ENCODE peak calls at places on chromosomes 1 and 21, in nine cellular contexts. T is activated CD4-positive, CD25-positive, alpha-beta regulatory T cell treated with anti-CD3 and anti-CD28 coated beads, Interleukin-2, amount 50 U/mL, for 72 hours; B is K562; M is HFFc6; D is cardiac septum; V is NCI-H1105; G is effector CD8-positive, alpha-beta T cell; Z is lower lobe of right lung; I is cardiac muscle cell. J is an unnamed sample.

GRCh38 chr1:31583995-31584868 is 7.9 kb downstream of the TINAGL1 start:
- DNase-seq in M (no peak), B (no peak), D (peak), Z (peak), G (no peak), V (no peak), I (peak), T (no peak), J (peak)

GRCh38 chr1:168455764-168456163 is 88.0 kb downstream of the XCL2 start:
- DNase-seq in I (no peak), D (no peak), Z (no peak), M (peak), T (no peak), V (no peak), G (no peak), B (no peak), J (no peak)

GRCh38 chr1:41955461-41956159 is 36.9 kb upstream of the HIVEP3 start:
- DNase-seq in T (no peak), D (no peak), I (peak), G (no peak), Z (no peak), M (peak), B (no peak), V (no peak), J (no peak)

GRCh38 chr1:204932573-204932909 is 61.9 kb downstream of the NFASC start:
- DNase-seq in V (no peak), D (no peak), I (no peak), M (no peak), T (no peak), Z (no peak), B (no peak), G (no peak), J (no peak)

GRCh38 chr1:182674346-182675246 is 9.8 kb downstream of the RGS8 start:
- DNase-seq in G (no peak), Z (no peak), D (no peak), V (no peak), T (no peak), M (no peak), I (peak), B (no peak), J (no peak)

GRCh38 chr1:150909585-150910185 is 16.5 kb upstream of the SETDB1 start:
- DNase-seq in D (no peak), V (no peak), I (no peak), Z (no peak), B (no peak), M (no peak), G (no peak), T (no peak), J (no peak)

GRCh38 chr1:63774617-63775417 is 1.0 kb downstream of the ROR1 start:
- DNase-seq in G (no peak), M (peak), T (peak), I (peak), Z (peak), V (peak), D (no peak), B (no peak), J (peak)

GRCh38 chr1:211752317-211752716 is 76.9 kb upstream of the NEK2 start:
- DNase-seq in B (no peak), G (no peak), V (no peak), I (no peak), T (no peak), D (no peak), Z (no peak), M (no peak), J (no peak)

GRCh38 chr1:147208619-147209018 is 16.5 kb downstream of the FMO5 start:
- DNase-seq in Z (no peak), T (no peak), B (no peak), D (no peak), G (no peak), V (no peak), M (no peak), I (no peak), J (no peak)

GRCh38 chr1:102858695-102859094 is 249.6 kb downstream of the COL11A1 start:
- DNase-seq in T (no peak), D (no peak), G (no peak), M (peak), Z (no peak), I (peak), V (no peak), B (no peak), J (no peak)

GRCh38 chr1:14699596-14699995 is 101.1 kb downstream of the KAZN start:
- DNase-seq in Z (no peak), T (no peak), D (no peak), G (no peak), M (no peak), B (no peak), I (no peak), V (no peak), J (no peak)

GRCh38 chr1:88985033-88985432 is 7.4 kb downstream of the KYAT3 start:
- DNase-seq in T (no peak), M (peak), G (no peak), D (no peak), V (peak), I (peak), Z (no peak), B (no peak), J (no peak)

GRCh38 chr1:44108241-44108640 is 10.4 kb upstream of the KLF17 start:
- DNase-seq in B (no peak), T (no peak), I (peak), M (peak), G (no peak), V (no peak), D (peak), Z (no peak), J (no peak)

GRCh38 chr1:201686709-201687455 is 142.1 kb upstream of the IPO9 start:
- DNase-seq in I (no peak), T (no peak), D (no peak), Z (no peak), G (no peak), V (peak), B (no peak), M (no peak), J (peak)

GRCh38 chr1:20494609-20495311 is 8.8 kb upstream of the CAMK2N1 start:
- DNase-seq in B (no peak), I (peak), V (no peak), G (no peak), T (no peak), M (peak), Z (no peak), D (peak), J (no peak)

GRCh38 chr1:76074321-76075187 is at the start of gene ST6GALNAC3:
- DNase-seq in G (peak), T (peak), I (peak), V (peak), M (peak), B (peak), Z (peak), D (peak), J (peak)

GRCh38 chr21:33825898-33826297 is 89.7 kb downstream of the ATP5PO start:
- DNase-seq in D (no peak), I (peak), T (no peak), G (no peak), B (no peak), Z (no peak), V (no peak), M (peak), J (no peak)

GRCh38 chr1:188355847-188356246 is 1527.1 kb downstream of the PLA2G4A start:
- DNase-seq in G (no peak), M (no peak), D (no peak), Z (no peak), B (no peak), T (no peak), V (no peak), I (no peak), J (no peak)

GRCh38 chr1:45299981-45300668 is 26.6 kb upstream of the HPDL start:
- DNase-seq in V (peak), I (peak), D (no peak), T (no peak), M (peak), B (peak), G (peak), Z (no peak), J (peak)

GRCh38 chr1:67889940-67890567 is 56.8 kb upstream of the GNG12 start:
- DNase-seq in V (no peak), T (no peak), B (peak), D (no peak), I (peak), G (no peak), Z (no peak), M (peak), J (no peak)

GRCh38 chr1:187471555-187471954 is 642.8 kb downstream of the PLA2G4A start:
- DNase-seq in D (no peak), G (no peak), B (no peak), V (peak), M (no peak), T (no peak), I (peak), Z (no peak), J (no peak)

GRCh38 chr1:21673277-21673780 is 4.2 kb upstream of the RAP1GAP start:
- DNase-seq in M (peak), I (peak), T (no peak), G (no peak), Z (peak), D (no peak), B (no peak), V (no peak), J (no peak)

GRCh38 chr1:66003690-66004089 is 211.0 kb downstream of the PDE4B start:
- DNase-seq in T (no peak), V (no peak), G (no peak), D (no peak), B (no peak), M (no peak), Z (no peak), I (no peak), J (no peak)

J was measured in HuH-7.